ENCODE peak calls at places on chromosomes 2 and 18, in eight cellular contexts. P is neuronal stem cell; Y is endothelial cell; V is caudate nucleus; C is NCI-H1105; J is activated naive CD4-positive, alpha-beta T cell treated with Interleukin-2 at 50 U/mL for 16 hours; L is T-cell; R is IMR-90. G is an unnamed sample.

GRCh38 chr2:121137571-121137970 is 147.4 kb downstream of the TFCP2L1 start:
- DNase-seq in Y (no peak), P (no peak), J (no peak), R (no peak), L (no peak), C (no peak), V (no peak), G (no peak)

GRCh38 chr2:96159084-96159830 is 14.0 kb upstream of the DUSP2 start:
- DNase-seq in J (peak; percentile 56), V (no peak), C (no peak), L (peak; percentile 35), P (no peak), R (no peak), Y (no peak), G (no peak)

GRCh38 chr2:36792947-36793346 is 96.4 kb downstream of the VIT start:
- DNase-seq in J (no peak), P (no peak), R (no peak), V (no peak), Y (no peak), C (no peak), L (no peak), G (no peak)

GRCh38 chr18:36532394-36532793 is 234.9 kb downstream of the FHOD3 start:
- DNase-seq in P (no peak), J (no peak), C (no peak), V (no peak), L (no peak), R (peak; percentile 69), Y (no peak), G (no peak)

GRCh38 chr2:119015849-119016248 is 73.9 kb downstream of the MARCO start:
- DNase-seq in V (no peak), C (no peak), Y (no peak), P (no peak), R (no peak), L (no peak), J (no peak), G (no peak)

GRCh38 chr2:1970341-1970740 is 226.0 kb upstream of the PXDN start:
- DNase-seq in P (no peak), J (no peak), V (no peak), L (no peak), C (no peak), R (no peak), Y (no peak), G (no peak)

GRCh38 chr2:102117488-102117887 is 25.1 kb upstream of the IL1R1 start:
- DNase-seq in V (no peak), J (no peak), Y (no peak), P (no peak), C (no peak), R (peak; percentile 56), L (no peak), G (no peak)

GRCh38 chr2:232300894-232301387 is 77.6 kb upstream of the ALPP start:
- DNase-seq in L (no peak), V (no peak), J (no peak), Y (no peak), C (no peak), P (no peak), R (peak; percentile 29), G (peak; percentile 12)

GRCh38 chr2:227657204-227657845 is 9.3 kb upstream of the SCYGR5 start:
- DNase-seq in V (no peak), R (peak; percentile 19), J (no peak), P (no peak), C (no peak), L (no peak), Y (no peak), G (no peak)

GRCh38 chr18:42053188-42053781 is 98.3 kb downstream of the PIK3C3 start:
- DNase-seq in R (peak; percentile 62), L (peak; percentile 39), C (peak; percentile 46), P (peak; percentile 37), J (peak; percentile 62), V (no peak), Y (peak; percentile 66), G (no peak)

GRCh38 chr2:113700186-113700841 is 56.1 kb downstream of the SLC35F5 start:
- DNase-seq in Y (no peak), R (peak; percentile 15), L (peak; percentile 21), C (no peak), V (no peak), P (no peak), J (peak; percentile 57), G (no peak)

GRCh38 chr18:45290364-45290763 is 324.9 kb upstream of the SLC14A2 start:
- DNase-seq in J (no peak), R (no peak), P (no peak), V (no peak), L (no peak), C (no peak), Y (no peak), G (no peak)

GRCh38 chr2:45394842-45395241 is 216.2 kb downstream of the SRBD1 start:
- DNase-seq in P (no peak), Y (no peak), J (no peak), C (no peak), L (no peak), R (no peak), V (no peak), G (no peak)

GRCh38 chr2:25743132-25743830 is 69.9 kb upstream of the DTNB start:
- DNase-seq in R (no peak), P (no peak), Y (no peak), J (no peak), C (no peak), V (no peak), L (peak; percentile 4), G (no peak)

GRCh38 chr18:55547705-55548056 is 40.3 kb downstream of the TCF4 start:
- DNase-seq in Y (no peak), P (no peak), R (no peak), V (no peak), L (no peak), J (no peak), C (no peak), G (no peak)

GRCh38 chr2:76672798-76673197 is 849.4 kb downstream of the LRRTM4 start:
- DNase-seq in Y (no peak), R (no peak), V (no peak), L (no peak), P (no peak), C (no peak), J (no peak), G (no peak)

GRCh38 chr18:72458256-72458655 is 85.9 kb downstream of the CBLN2 start:
- DNase-seq in R (no peak), Y (no peak), L (no peak), V (no peak), P (no peak), J (no peak), C (no peak), G (no peak)

GRCh38 chr18:27808678-27809077 is 368.3 kb downstream of the CDH2 start:
- DNase-seq in J (no peak), C (no peak), V (no peak), P (no peak), L (no peak), R (no peak), Y (no peak), G (peak; percentile 4)

GRCh38 chr2:38010995-38011394 is 65.0 kb downstream of the CYP1B1 start:
- DNase-seq in J (no peak), L (no peak), V (no peak), C (no peak), P (no peak), Y (no peak), R (no peak), G (no peak)

GRCh38 chr2:127170452-127171197 is 49.5 kb downstream of the CYP27C1 start:
- DNase-seq in V (no peak), J (no peak), R (no peak), Y (no peak), L (no peak), P (no peak), C (no peak), G (no peak)

GRCh38 chr2:26850565-26850964 is 2.6 kb downstream of the DPYSL5 start:
- DNase-seq in Y (no peak), V (no peak), R (no peak), J (no peak), P (no peak), C (no peak), L (no peak), G (no peak)

GRCh38 chr18:78878335-78878734 is 101.3 kb upstream of the SALL3 start:
- DNase-seq in L (no peak), C (no peak), R (no peak), J (no peak), V (no peak), P (no peak), Y (no peak), G (no peak)

G was measured in kidney epithelial cell.